ENCODE peak calls at places on chromosomes 1 and 21, in nine cellular contexts. One of them, this sample, is unnamed.

GRCh38 chr1:154276797-154277196 is 4.4 kb downstream of the HAX1 start:
- DNase-seq in HepG2: no peak
- DNase-seq in K562: peak; percentile 65
- DNase-seq in PC-3: no peak
- DNase-seq in IMR-90: no peak
- DNase-seq in GM23338: peak; percentile 52
- DNase-seq in hepatocyte: no peak
- DNase-seq in fibroblast of lung: no peak
- DNase-seq in GM23248: no peak
- DNase-seq in this sample: peak; percentile 17

GRCh38 chr1:77636864-77637263 is 45.6 kb downstream of the ZZZ3 start:
- DNase-seq in IMR-90: no peak
- DNase-seq in fibroblast of lung: no peak
- DNase-seq in PC-3: no peak
- DNase-seq in GM23338: peak; percentile 58
- DNase-seq in GM23248: no peak
- DNase-seq in hepatocyte: no peak
- DNase-seq in K562: no peak
- DNase-seq in HepG2: no peak
- DNase-seq in this sample: no peak

GRCh38 chr1:25182629-25183028 is 49.7 kb downstream of the SYF2 start:
- DNase-seq in K562: no peak
- DNase-seq in PC-3: peak; percentile 42
- DNase-seq in GM23248: peak; percentile 10
- DNase-seq in IMR-90: peak; percentile 79
- DNase-seq in GM23338: no peak
- DNase-seq in fibroblast of lung: no peak
- DNase-seq in HepG2: no peak
- DNase-seq in hepatocyte: no peak
- DNase-seq in this sample: no peak

GRCh38 chr21:31119199-31119598 is 80.9 kb upstream of the KRTAP19-8 start:
- DNase-seq in fibroblast of lung: no peak
- DNase-seq in hepatocyte: no peak
- DNase-seq in GM23248: no peak
- DNase-seq in IMR-90: no peak
- DNase-seq in PC-3: no peak
- DNase-seq in HepG2: no peak
- DNase-seq in K562: no peak
- DNase-seq in GM23338: no peak
- DNase-seq in this sample: no peak

GRCh38 chr1:166090244-166090643 is 76.6 kb downstream of the FAM78B start:
- DNase-seq in hepatocyte: no peak
- DNase-seq in GM23248: no peak
- DNase-seq in PC-3: no peak
- DNase-seq in GM23338: peak; percentile 15
- DNase-seq in fibroblast of lung: no peak
- DNase-seq in K562: no peak
- DNase-seq in IMR-90: no peak
- DNase-seq in HepG2: no peak
- DNase-seq in this sample: no peak

GRCh38 chr1:61387829-61388228 is 305.5 kb downstream of the NFIA start:
- DNase-seq in IMR-90: no peak
- DNase-seq in GM23248: no peak
- DNase-seq in PC-3: no peak
- DNase-seq in hepatocyte: no peak
- DNase-seq in GM23338: no peak
- DNase-seq in fibroblast of lung: no peak
- DNase-seq in K562: no peak
- DNase-seq in HepG2: no peak
- DNase-seq in this sample: no peak

GRCh38 chr1:211386931-211387330 is 60.3 kb downstream of the TRAF5 start:
- DNase-seq in PC-3: no peak
- DNase-seq in hepatocyte: no peak
- DNase-seq in K562: no peak
- DNase-seq in GM23338: no peak
- DNase-seq in GM23248: peak; percentile 60
- DNase-seq in HepG2: no peak
- DNase-seq in IMR-90: peak; percentile 67
- DNase-seq in fibroblast of lung: no peak
- DNase-seq in this sample: no peak

GRCh38 chr1:41418868-41419583 is 57.8 kb downstream of the FOXO6 start:
- DNase-seq in hepatocyte: peak; percentile 48
- DNase-seq in K562: no peak
- DNase-seq in GM23248: peak; percentile 97
- DNase-seq in PC-3: peak; percentile 96
- DNase-seq in HepG2: peak; percentile 34
- DNase-seq in fibroblast of lung: peak; percentile 88
- DNase-seq in GM23338: peak; percentile 47
- DNase-seq in IMR-90: peak; percentile 84
- DNase-seq in this sample: no peak

GRCh38 chr1:35449334-35450008 is 107.7 kb downstream of the KIAA0319L start:
- DNase-seq in fibroblast of lung: peak; percentile 98
- DNase-seq in IMR-90: peak; percentile 99
- DNase-seq in GM23338: no peak
- DNase-seq in HepG2: no peak
- DNase-seq in GM23248: peak; percentile 98
- DNase-seq in hepatocyte: peak; percentile 22
- DNase-seq in PC-3: peak; percentile 88
- DNase-seq in K562: no peak
- DNase-seq in this sample: no peak

GRCh38 chr1:5430911-5431310 is 561.3 kb downstream of the NPHP4 start:
- DNase-seq in fibroblast of lung: no peak
- DNase-seq in HepG2: peak; percentile 63
- DNase-seq in IMR-90: no peak
- DNase-seq in hepatocyte: peak; percentile 24
- DNase-seq in GM23248: no peak
- DNase-seq in GM23338: no peak
- DNase-seq in PC-3: no peak
- DNase-seq in K562: no peak
- DNase-seq in this sample: no peak

GRCh38 chr1:212671342-212672031 is 28.2 kb downstream of the BATF3 start:
- DNase-seq in K562: no peak
- DNase-seq in GM23248: peak; percentile 67
- DNase-seq in HepG2: no peak
- DNase-seq in fibroblast of lung: peak; percentile 46
- DNase-seq in hepatocyte: peak; percentile 58
- DNase-seq in PC-3: peak; percentile 91
- DNase-seq in IMR-90: peak; percentile 69
- DNase-seq in GM23338: peak; percentile 34
- DNase-seq in this sample: peak; percentile 29

GRCh38 chr21:16455978-16456377 is 726.2 kb downstream of the USP25 start:
- DNase-seq in GM23338: peak; percentile 4
- DNase-seq in fibroblast of lung: peak; percentile 40
- DNase-seq in GM23248: no peak
- DNase-seq in HepG2: no peak
- DNase-seq in PC-3: no peak
- DNase-seq in IMR-90: no peak
- DNase-seq in hepatocyte: no peak
- DNase-seq in K562: no peak
- DNase-seq in this sample: no peak

GRCh38 chr21:44011774-44012473 is at the start of gene TRAPPC10:
- DNase-seq in hepatocyte: peak; percentile 94
- DNase-seq in HepG2: peak; percentile 62
- DNase-seq in IMR-90: peak; percentile 80
- DNase-seq in PC-3: peak; percentile 92
- DNase-seq in fibroblast of lung: peak; percentile 80
- DNase-seq in GM23338: peak; percentile 88
- DNase-seq in GM23248: peak; percentile 96
- DNase-seq in K562: peak; percentile 95
- DNase-seq in this sample: peak; percentile 90
- H2AFZ ChIP-seq in hepatocyte: peak within 1 kb of the TSS; percentile 92
- H2AFZ ChIP-seq in HepG2: no peak within 1 kb of the TSS
- H2AFZ ChIP-seq in IMR-90: peak within 1 kb of the TSS; percentile 95
- H2AFZ ChIP-seq in PC-3: peak within 1 kb of the TSS; percentile 76
- H2AFZ ChIP-seq in fibroblast of lung: peak within 1 kb of the TSS; percentile 26
- H2AFZ ChIP-seq in GM23338: peak within 1 kb of the TSS; percentile 63
- H2AFZ ChIP-seq in GM23248: peak within 1 kb of the TSS; percentile 67
- H2AFZ ChIP-seq in K562: peak within 1 kb of the TSS; percentile 88
- H2AFZ ChIP-seq in this sample: peak within 1 kb of the TSS; percentile 32

GRCh38 chr1:53737648-53738204 is 1.2 kb downstream of the GLIS1 start:
- DNase-seq in IMR-90: no peak
- DNase-seq in PC-3: no peak
- DNase-seq in K562: no peak
- DNase-seq in fibroblast of lung: peak; percentile 31
- DNase-seq in HepG2: no peak
- DNase-seq in GM23248: no peak
- DNase-seq in hepatocyte: peak; percentile 13
- DNase-seq in GM23338: peak; percentile 41
- DNase-seq in this sample: no peak

GRCh38 chr1:53735261-53735660 is 3.7 kb downstream of the GLIS1 start:
- DNase-seq in IMR-90: no peak
- DNase-seq in fibroblast of lung: no peak
- DNase-seq in GM23338: no peak
- DNase-seq in GM23248: no peak
- DNase-seq in K562: no peak
- DNase-seq in hepatocyte: no peak
- DNase-seq in HepG2: no peak
- DNase-seq in PC-3: peak; percentile 37
- DNase-seq in this sample: no peak

GRCh38 chr1:53734650-53735211 is 4.2 kb downstream of the GLIS1 start:
- DNase-seq in hepatocyte: peak; percentile 35
- DNase-seq in GM23338: no peak
- DNase-seq in HepG2: no peak
- DNase-seq in IMR-90: peak; percentile 94
- DNase-seq in fibroblast of lung: peak; percentile 96
- DNase-seq in GM23248: peak; percentile 20
- DNase-seq in K562: no peak
- DNase-seq in PC-3: peak; percentile 61
- DNase-seq in this sample: no peak

GRCh38 chr1:53735681-53736080 is 3.3 kb downstream of the GLIS1 start:
- DNase-seq in K562: no peak
- DNase-seq in GM23248: no peak
- DNase-seq in HepG2: no peak
- DNase-seq in IMR-90: no peak
- DNase-seq in PC-3: no peak
- DNase-seq in GM23338: no peak
- DNase-seq in fibroblast of lung: no peak
- DNase-seq in hepatocyte: no peak
- DNase-seq in this sample: no peak

DNA sequence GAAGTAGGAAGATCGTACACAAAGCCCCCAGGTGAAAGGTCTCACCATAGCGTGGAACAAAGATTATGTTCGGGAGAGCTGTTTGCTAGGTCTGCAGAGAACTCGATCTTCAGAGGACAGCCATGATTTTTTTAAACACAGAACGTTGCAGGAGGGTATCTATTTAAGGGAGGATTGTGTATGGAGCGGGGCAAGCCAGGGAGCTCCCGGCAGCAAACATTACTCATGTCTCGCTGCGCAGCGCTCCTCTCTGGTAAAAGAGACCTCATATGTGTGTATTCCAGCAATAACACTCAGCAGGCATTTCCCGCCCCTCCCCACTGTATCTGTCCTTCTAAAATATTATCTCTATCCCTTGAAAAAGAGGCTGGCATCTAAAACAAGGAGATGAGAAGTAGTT is 2.7 kb downstream of the GLIS1 start:
- DNase-seq in GM23338: no peak
- DNase-seq in IMR-90: peak; percentile 78
- DNase-seq in fibroblast of lung: peak; percentile 78
- DNase-seq in PC-3: no peak
- DNase-seq in GM23248: no peak
- DNase-seq in hepatocyte: no peak
- DNase-seq in K562: no peak
- DNase-seq in HepG2: no peak
- DNase-seq in this sample: no peak
- H3K4me3 ChIP-seq in GM23338: no peak overlapping the region
- H3K4me3 ChIP-seq in IMR-90: no peak overlapping the region
- H3K4me3 ChIP-seq in fibroblast of lung: no peak overlapping the region
- H3K4me3 ChIP-seq in PC-3: no peak overlapping the region
- H3K4me3 ChIP-seq in GM23248: no peak overlapping the region
- H3K4me3 ChIP-seq in hepatocyte: no peak overlapping the region
- H3K4me3 ChIP-seq in K562: no peak overlapping the region
- H3K4me3 ChIP-seq in HepG2: no peak overlapping the region
- H3K4me3 ChIP-seq in this sample: no peak overlapping the region

DNA sequence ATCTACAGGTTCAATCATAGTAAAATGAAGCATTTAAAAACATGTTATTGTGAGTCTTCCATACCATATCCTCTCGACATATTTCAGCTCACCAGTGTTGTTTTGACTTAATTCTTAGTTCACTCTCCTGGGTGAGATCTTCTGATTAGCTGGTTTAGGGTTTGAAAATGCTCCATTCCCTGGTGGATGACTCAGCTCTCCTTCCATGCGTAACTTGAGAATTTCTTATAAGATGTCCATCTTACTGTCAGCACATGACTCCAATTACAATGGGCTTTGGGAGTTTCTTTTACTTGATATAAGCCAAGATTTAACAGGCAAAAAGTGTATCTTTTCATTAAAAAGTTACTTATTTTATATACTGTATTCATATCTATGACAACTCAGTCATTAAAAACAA is 476.5 kb downstream of the BRINP3 start:
- DNase-seq in PC-3: peak; percentile 33
- DNase-seq in fibroblast of lung: peak; percentile 52
- DNase-seq in K562: peak; percentile 8
- DNase-seq in IMR-90: peak; percentile 47
- DNase-seq in HepG2: no peak
- DNase-seq in GM23338: no peak
- DNase-seq in GM23248: no peak
- DNase-seq in hepatocyte: no peak
- DNase-seq in this sample: no peak
- H2AFZ ChIP-seq in PC-3: no peak overlapping the region
- H2AFZ ChIP-seq in fibroblast of lung: no peak overlapping the region
- H2AFZ ChIP-seq in K562: no peak overlapping the region
- H2AFZ ChIP-seq in IMR-90: no peak overlapping the region
- H2AFZ ChIP-seq in HepG2: no peak overlapping the region
- H2AFZ ChIP-seq in GM23338: peak overlapping the region; percentile 19
- H2AFZ ChIP-seq in GM23248: no peak overlapping the region
- H2AFZ ChIP-seq in hepatocyte: no peak overlapping the region
- H2AFZ ChIP-seq in this sample: no peak overlapping the region

GRCh38 chr1:21280011-21280471 is 10.2 kb downstream of the ECE1 start:
- DNase-seq in HepG2: no peak
- DNase-seq in GM23248: peak; percentile 51
- DNase-seq in GM23338: no peak
- DNase-seq in IMR-90: no peak
- DNase-seq in hepatocyte: no peak
- DNase-seq in PC-3: no peak
- DNase-seq in K562: no peak
- DNase-seq in fibroblast of lung: no peak
- DNase-seq in this sample: no peak

GRCh38 chr1:21280482-21280881 is 9.8 kb downstream of the ECE1 start:
- DNase-seq in PC-3: no peak
- DNase-seq in hepatocyte: no peak
- DNase-seq in GM23248: no peak
- DNase-seq in IMR-90: no peak
- DNase-seq in K562: no peak
- DNase-seq in HepG2: no peak
- DNase-seq in GM23338: no peak
- DNase-seq in fibroblast of lung: no peak
- DNase-seq in this sample: no peak

GRCh38 chr1:21278208-21278861 is 11.9 kb downstream of the ECE1 start:
- DNase-seq in GM23338: no peak
- DNase-seq in hepatocyte: no peak
- DNase-seq in IMR-90: no peak
- DNase-seq in HepG2: no peak
- DNase-seq in fibroblast of lung: peak; percentile 67
- DNase-seq in GM23248: no peak
- DNase-seq in PC-3: no peak
- DNase-seq in K562: no peak
- DNase-seq in this sample: no peak

GRCh38 chr1:21277178-21277577 is 13.1 kb downstream of the ECE1 start:
- DNase-seq in fibroblast of lung: no peak
- DNase-seq in IMR-90: no peak
- DNase-seq in PC-3: no peak
- DNase-seq in K562: no peak
- DNase-seq in GM23248: no peak
- DNase-seq in HepG2: no peak
- DNase-seq in hepatocyte: no peak
- DNase-seq in GM23338: no peak
- DNase-seq in this sample: no peak

GRCh38 chr1:21278898-21279819 is 11.1 kb downstream of the ECE1 start:
- DNase-seq in GM23338: no peak
- DNase-seq in hepatocyte: no peak
- DNase-seq in PC-3: no peak
- DNase-seq in fibroblast of lung: peak; percentile 36
- DNase-seq in IMR-90: peak; percentile 65
- DNase-seq in GM23248: peak; percentile 59
- DNase-seq in K562: no peak
- DNase-seq in HepG2: no peak
- DNase-seq in this sample: no peak
- H3K4me3 ChIP-seq in GM23338: no peak overlapping the region
- H3K4me3 ChIP-seq in hepatocyte: no peak overlapping the region
- H3K4me3 ChIP-seq in PC-3: no peak overlapping the region
- H3K4me3 ChIP-seq in fibroblast of lung: no peak overlapping the region
- H3K4me3 ChIP-seq in IMR-90: no peak overlapping the region
- H3K4me3 ChIP-seq in GM23248: no peak overlapping the region
- H3K4me3 ChIP-seq in K562: no peak overlapping the region
- H3K4me3 ChIP-seq in HepG2: no peak overlapping the region
- H3K4me3 ChIP-seq in this sample: no peak overlapping the region